ENCODE peak calls at places on chromosomes 11 and 22, in five cellular contexts. H is AG04450, P is sigmoid colon, U is endothelial cell, G is brain microvascular endothelial cell. W is an unnamed sample.

GRCh38 chr22:42697542-42698013 is 23.1 kb downstream of the A4GALT start:
- DNase-seq in G (peak; percentile 77), P (peak; percentile 97), U (no peak), H (peak; percentile 44), W (no peak)

GRCh38 chr22:38062782-38063181 is 5.6 kb downstream of the PICK1 start:
- DNase-seq in H (no peak), U (no peak), G (no peak), P (no peak), W (no peak)

GRCh38 chr22:46587492-46588278 is 32.5 kb upstream of the GRAMD4 start:
- DNase-seq in U (no peak), P (no peak), G (no peak), H (no peak), W (no peak)

GRCh38 chr11:34613462-34614183 is 7.3 kb upstream of the EHF start:
- DNase-seq in H (no peak), G (no peak), U (no peak), P (no peak), W (no peak)

GRCh38 chr11:4704790-4705334 is 278 bp downstream of the MMP26 start:
- DNase-seq in U (no peak), P (no peak), G (no peak), H (no peak), W (no peak)

GRCh38 chr11:19827399-19828135 is 114.9 kb downstream of the NAV2 start:
- DNase-seq in P (no peak), U (no peak), H (no peak), G (no peak), W (no peak)

GRCh38 chr22:49334976-49335375 is 492.7 kb downstream of the BRD1 start:
- DNase-seq in U (no peak), G (no peak), H (no peak), P (no peak), W (no peak)

GRCh38 chr11:210122-210802 is 2.8 kb downstream of the RIC8A start:
- DNase-seq in G (peak; percentile 77), P (peak; percentile 57), U (no peak), H (peak; percentile 66), W (no peak)

GRCh38 chr11:2375964-2376551 is 1.1 kb upstream of the CD81 start:
- DNase-seq in G (no peak), P (no peak), H (no peak), U (no peak), W (no peak)

GRCh38 chr11:2377511-2378443 is 667 bp downstream of the CD81 start:
- DNase-seq in G (no peak), P (peak; percentile 88), H (no peak), U (peak; percentile 66), W (no peak)

GRCh38 chr11:2374456-2375201 is 2.5 kb upstream of the CD81 start:
- DNase-seq in H (no peak), P (peak; percentile 55), U (no peak), G (no peak), W (no peak)

GRCh38 chr11:2376751-2377451 is at the start of gene CD81:
- DNase-seq in P (no peak), H (no peak), G (no peak), U (peak; percentile 68), W (no peak)

GRCh38 chr11:2375341-2375853 is 1.7 kb upstream of the CD81 start:
- DNase-seq in P (peak; percentile 64), U (no peak), H (no peak), G (no peak), W (no peak)
- TF ChIP-seq CTCF in P (no peak), U (no peak), H (no peak), G (no peak), W (no peak)

GRCh38 chr11:114025329-114025907 is 34.1 kb upstream of the ZBTB16 start:
- DNase-seq in G (no peak), H (no peak), P (no peak), U (no peak), W (no peak)
- TF ChIP-seq CTCF in G (no peak), H (no peak), P (no peak), U (no peak), W (no peak)

GRCh38 chr22:34111210-34111824 is 191.0 kb upstream of the LARGE1 start:
- DNase-seq in P (peak; percentile 64), G (no peak), H (no peak), U (peak; percentile 13), W (no peak)
- TF ChIP-seq CTCF in P (peak; percentile 50), G (peak; percentile 68), H (peak; percentile 52), U (peak; percentile 48), W (peak; percentile 61)

GRCh38 chr22:19815093-19815822 is 39.4 kb downstream of the GNB1L start:
- DNase-seq in P (no peak), U (no peak), H (no peak), G (no peak), W (no peak)
- TF ChIP-seq CTCF in P (no peak), U (no peak), H (no peak), G (no peak), W (no peak)

GRCh38 chr11:73029408-73029807 is 112.7 kb downstream of the FCHSD2 start:
- DNase-seq in P (no peak), H (no peak), U (no peak), G (no peak), W (no peak)
- TF ChIP-seq CTCF in P (no peak), H (no peak), U (no peak), G (no peak), W (no peak)

GRCh38 chr11:1632053-1632714 is 2.6 kb downstream of the KRTAP5-5 start:
- DNase-seq in P (peak; percentile 44), G (no peak), U (no peak), H (no peak), W (no peak)

GRCh38 chr11:1629326-1630185 is at the start of gene KRTAP5-5:
- DNase-seq in G (no peak), H (no peak), P (no peak), U (no peak), W (no peak)

GRCh38 chr11:1625541-1625940 is 3.6 kb upstream of the KRTAP5-4 start:
- DNase-seq in H (no peak), G (no peak), U (no peak), P (peak; percentile 45), W (no peak)

GRCh38 chr11:1631066-1631568 is 1.5 kb downstream of the KRTAP5-5 start:
- DNase-seq in P (peak; percentile 41), G (no peak), U (no peak), H (no peak), W (no peak)

DNA sequence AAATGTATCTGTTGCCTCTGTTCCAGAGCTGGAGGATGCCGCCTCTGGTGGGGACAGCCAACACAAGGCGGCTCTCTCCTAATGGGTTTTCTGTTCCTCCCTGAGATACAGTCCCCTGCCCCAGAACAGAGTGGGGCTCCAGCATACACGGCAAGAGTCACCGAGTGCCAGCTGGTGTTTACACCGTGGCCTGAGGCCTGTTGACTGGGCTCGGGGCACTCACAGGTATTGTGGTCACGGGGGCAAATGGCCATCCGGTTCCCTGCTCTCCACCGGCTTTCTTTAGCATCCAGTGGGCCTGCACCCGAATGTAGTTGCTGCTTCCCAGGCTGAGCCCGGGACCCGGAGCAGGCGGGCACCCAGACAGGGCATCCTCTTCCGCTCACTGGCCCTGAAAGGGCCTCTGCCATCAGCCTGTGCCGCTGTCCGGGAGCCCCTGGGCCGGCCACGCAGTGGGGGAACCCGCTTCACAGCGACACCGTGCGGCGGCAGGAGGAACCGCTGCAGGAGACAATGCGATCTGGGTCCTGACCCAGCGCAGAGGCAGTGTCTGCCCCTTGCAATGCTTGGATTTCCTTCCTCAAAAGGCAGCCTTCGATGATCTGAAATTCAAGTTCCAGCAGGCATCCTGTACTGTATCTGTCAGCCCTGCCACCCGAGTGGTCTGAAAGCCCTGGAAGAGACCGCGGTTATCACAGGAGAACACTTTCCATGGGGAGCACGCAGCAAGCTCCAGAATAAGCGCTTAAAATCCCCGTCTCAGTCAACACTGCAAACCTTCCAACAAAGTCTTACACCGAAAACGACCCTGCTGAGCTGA is 859 bp upstream of the KRTAP5-5 start:
- DNase-seq in G (no peak), H (no peak), U (peak; percentile 88), P (peak; percentile 60), W (no peak)
- TF ChIP-seq CTCF in G (peak; percentile 98), H (peak; percentile 86), U (peak; percentile 88), P (peak; percentile 65), W (peak; percentile 91)

DNA sequence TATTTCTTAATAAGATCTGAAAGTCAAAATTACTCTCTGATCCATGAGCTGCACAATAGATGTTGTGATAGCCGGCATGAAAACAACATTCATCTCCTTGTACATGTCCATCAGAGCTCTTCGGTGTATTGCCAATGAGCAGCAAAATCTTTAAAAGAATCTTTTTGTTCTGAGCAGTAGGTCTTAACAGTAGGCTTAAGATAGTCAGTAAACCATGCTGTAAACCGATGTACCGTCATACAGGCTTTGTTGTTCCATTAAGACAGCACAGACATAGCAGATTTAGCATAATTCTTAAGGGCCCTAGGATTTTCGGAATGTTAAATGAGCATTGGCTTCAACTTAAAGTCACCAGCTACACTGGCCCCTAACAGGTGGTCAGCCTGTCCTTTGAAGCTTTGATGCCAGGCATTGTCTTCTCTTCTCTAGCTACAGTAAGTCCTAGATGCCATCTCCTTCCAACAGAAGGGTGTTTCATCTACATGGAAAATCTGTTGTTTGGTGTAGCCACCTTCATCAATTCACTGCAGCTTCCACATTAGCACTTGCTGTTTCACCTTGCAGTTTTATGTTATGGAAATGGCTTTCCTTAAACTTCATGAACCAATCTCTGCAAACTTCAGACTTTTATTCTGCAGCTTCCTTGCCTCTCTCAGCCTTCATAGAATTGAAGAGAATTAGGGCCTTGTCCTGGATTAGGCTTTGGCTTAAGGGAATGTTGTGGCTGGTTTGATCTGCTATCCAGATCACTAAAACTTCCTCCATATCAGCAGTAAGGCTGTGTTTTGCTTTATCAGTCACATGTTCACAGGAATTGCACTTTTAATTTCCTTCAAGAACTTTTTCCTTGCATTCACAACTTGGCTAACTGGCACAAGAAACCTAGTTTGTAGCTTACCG is 28.4 kb downstream of the RRP8 start:
- DNase-seq in G (no peak), P (no peak), U (no peak), H (no peak), W (no peak)
- TF ChIP-seq CTCF in G (no peak), P (no peak), U (no peak), H (no peak), W (no peak)

GRCh38 chr22:19820880-19821522 is 33.7 kb downstream of the GNB1L start:
- DNase-seq in G (no peak), P (peak; percentile 58), U (peak; percentile 4), H (no peak), W (no peak)
- TF ChIP-seq CTCF in G (peak; percentile 19), P (no peak), U (no peak), H (no peak), W (no peak)

GRCh38 chr11:63745304-63746170 is 23.0 kb downstream of the ZFTA start:
- DNase-seq in G (no peak), P (no peak), U (no peak), H (no peak), W (no peak)
- TF ChIP-seq CTCF in G (peak; percentile 27), P (no peak), U (no peak), H (peak; percentile 29), W (no peak)

W was measured in AG09309.